ENCODE peak calls at places on chromosomes 6 and 20, in nine cellular contexts. W is transverse colon, A is HCT116, G is Panc1, I is endothelial cell of umbilical vein, D is GM23338, M is HL-60, C is GM12892, T is suprapubic skin. K is an unnamed sample.

GRCh38 chr6:133779916-133780315 is 109.0 kb upstream of the TCF21 start:
- DNase-seq in I (no peak), T (no peak), A (no peak), W (no peak), D (no peak), M (no peak), G (no peak), C (no peak), K (no peak)

GRCh38 chr20:58374906-58375760 is 13.9 kb upstream of the VAPB start:
- DNase-seq in C (no peak), G (no peak), D (peak), I (peak), T (no peak), M (no peak), A (no peak), W (no peak), K (no peak)

GRCh38 chr20:58700121-58700780 is 7.7 kb downstream of the NPEPL1 start:
- DNase-seq in W (peak), M (no peak), T (peak), G (no peak), D (no peak), I (no peak), A (no peak), C (no peak), K (no peak)

GRCh38 chr6:38497546-38497945 is 142.2 kb downstream of the BTBD9 start:
- DNase-seq in T (no peak), D (no peak), M (no peak), A (no peak), W (no peak), G (no peak), I (no peak), C (no peak), K (no peak)

GRCh38 chr6:77015350-77015749 is 447.9 kb downstream of the HTR1B start:
- DNase-seq in C (no peak), A (no peak), I (peak), T (no peak), D (no peak), W (no peak), M (no peak), G (no peak), K (no peak)

GRCh38 chr6:134802426-134803058 is 147.4 kb downstream of the ALDH8A1 start:
- DNase-seq in C (no peak), M (no peak), D (no peak), G (no peak), A (no peak), W (no peak), T (no peak), I (no peak), K (no peak)

GRCh38 chr6:46191961-46192360 is 21.2 kb upstream of the ENPP5 start:
- DNase-seq in D (no peak), C (no peak), W (no peak), T (no peak), I (no peak), M (no peak), G (no peak), A (no peak), K (no peak)

GRCh38 chr6:30556714-30556963 is 350 bp upstream of the GNL1 start:
- DNase-seq in T (peak), A (peak), C (peak), W (peak), D (peak), I (no peak), M (peak), G (peak), K (no peak)

GRCh38 chr6:55869731-55870130 is 5.7 kb downstream of the BMP5 start:
- DNase-seq in M (no peak), I (no peak), G (no peak), D (no peak), W (no peak), C (no peak), A (no peak), T (no peak), K (no peak)

GRCh38 chr20:61297981-61298380 is 45.9 kb downstream of the CDH4 start:
- DNase-seq in D (no peak), W (no peak), G (no peak), C (no peak), A (no peak), I (no peak), T (no peak), M (no peak), K (no peak)

GRCh38 chr20:44083220-44083933 is 103.6 kb downstream of the JPH2 start:
- DNase-seq in A (peak), W (no peak), I (no peak), D (no peak), M (no peak), C (no peak), T (no peak), G (no peak), K (peak)

GRCh38 chr6:151962246-151962846 is 154.9 kb downstream of the ESR1 start:
- DNase-seq in G (no peak), M (no peak), C (no peak), D (no peak), W (no peak), T (no peak), I (no peak), A (no peak), K (no peak)

GRCh38 chr6:144607998-144608736 is 323.0 kb downstream of the UTRN start:
- DNase-seq in W (no peak), C (no peak), A (no peak), T (no peak), D (no peak), I (no peak), G (no peak), M (peak), K (no peak)

GRCh38 chr20:2295886-2296544 is at the start of gene TGM3:
- DNase-seq in C (no peak), I (no peak), W (no peak), T (no peak), M (no peak), G (no peak), D (no peak), A (no peak), K (no peak)

GRCh38 chr20:51594206-51594998 is 51.9 kb upstream of the NFATC2 start:
- DNase-seq in G (no peak), M (no peak), W (no peak), A (no peak), I (no peak), D (no peak), T (no peak), C (no peak), K (no peak)

GRCh38 chr6:89681983-89682564 is 43.5 kb upstream of the LYRM2 start:
- DNase-seq in W (no peak), T (no peak), C (no peak), G (no peak), D (no peak), A (no peak), M (no peak), I (no peak), K (no peak)

GRCh38 chr6:46491201-46491788 is at the start of gene RCAN2:
- DNase-seq in C (peak), D (peak), A (peak), W (peak), I (peak), M (no peak), G (no peak), T (peak), K (no peak)

GRCh38 chr20:53794529-53795115 is 201.0 kb upstream of the ZNF217 start:
- DNase-seq in W (no peak), M (no peak), D (no peak), T (no peak), A (no peak), I (no peak), G (no peak), C (no peak), K (no peak)

GRCh38 chr6:32837651-32838113 is 857 bp downstream of the TAP2 start:
- DNase-seq in I (no peak), G (no peak), W (no peak), A (no peak), D (no peak), T (no peak), C (no peak), M (no peak), K (no peak)

GRCh38 chr6:21885532-21886089 is 292.1 kb downstream of the SOX4 start:
- DNase-seq in W (no peak), A (no peak), I (peak), C (no peak), D (no peak), M (no peak), T (no peak), G (no peak), K (no peak)

GRCh38 chr6:69220293-69220847 is 576.4 kb downstream of the LMBRD1 start:
- DNase-seq in I (no peak), T (no peak), D (peak), W (no peak), M (no peak), C (no peak), A (no peak), G (no peak), K (no peak)

GRCh38 chr6:74357329-74357728 is 661.3 kb downstream of the CD109 start:
- DNase-seq in G (no peak), I (no peak), C (no peak), A (no peak), W (no peak), M (no peak), D (no peak), T (no peak), K (no peak)

GRCh38 chr6:45696738-45697137 is 318.9 kb downstream of the CLIC5 start:
- DNase-seq in I (no peak), T (no peak), D (no peak), M (no peak), A (no peak), G (no peak), W (no peak), C (no peak), K (peak)

GRCh38 chr6:155936551-155936950 is 480.9 kb upstream of the NOX3 start:
- DNase-seq in M (no peak), A (no peak), D (no peak), W (no peak), C (no peak), G (no peak), T (no peak), I (no peak), K (no peak)

GRCh38 chr20:2042400-2042799 is 48.5 kb upstream of the PDYN start:
- DNase-seq in D (no peak), T (no peak), M (no peak), A (no peak), G (no peak), W (no peak), I (no peak), C (no peak), K (no peak)

GRCh38 chr6:17281497-17282481 is 628 bp downstream of the RBM24 start:
- DNase-seq in W (peak), D (peak), T (peak), C (no peak), G (no peak), M (no peak), I (peak), A (no peak), K (no peak)

GRCh38 chr6:6007311-6008113 is 787 bp upstream of the NRN1 start:
- DNase-seq in D (peak), M (peak), I (peak), W (no peak), G (no peak), A (no peak), T (peak), C (no peak), K (no peak)

GRCh38 chr6:54681987-54682386 is 164.6 kb upstream of the FAM83B start:
- DNase-seq in A (peak), D (no peak), M (no peak), C (no peak), I (no peak), G (peak), W (no peak), T (no peak), K (no peak)

GRCh38 chr6:53960311-53960710 is 150.9 kb upstream of the MLIP start:
- DNase-seq in A (no peak), C (no peak), W (no peak), M (no peak), D (no peak), T (no peak), I (no peak), G (no peak), K (no peak)

GRCh38 chr6:133553652-133554051 is 312.5 kb downstream of the EYA4 start:
- DNase-seq in D (peak), I (peak), M (peak), T (no peak), C (no peak), W (peak), A (peak), G (no peak), K (no peak)

GRCh38 chr6:11398451-11399326 is 138.9 kb upstream of the TMEM170B start:
- DNase-seq in W (no peak), A (no peak), T (no peak), C (no peak), G (no peak), D (no peak), M (no peak), I (no peak), K (no peak)

GRCh38 chr6:71012871-71013456 is 56.1 kb upstream of the B3GAT2 start:
- DNase-seq in T (no peak), A (peak), I (peak), D (peak), C (peak), G (peak), W (no peak), M (peak), K (no peak)

GRCh38 chr6:11423667-11424066 is 113.9 kb upstream of the TMEM170B start:
- DNase-seq in G (no peak), D (no peak), C (no peak), A (no peak), I (peak), T (no peak), W (no peak), M (no peak), K (no peak)

GRCh38 chr20:26163890-26164289 is 467.2 kb upstream of the ZNF337 start:
- DNase-seq in A (no peak), C (no peak), T (no peak), I (peak), G (no peak), M (no peak), D (no peak), W (no peak), K (no peak)

DNA sequence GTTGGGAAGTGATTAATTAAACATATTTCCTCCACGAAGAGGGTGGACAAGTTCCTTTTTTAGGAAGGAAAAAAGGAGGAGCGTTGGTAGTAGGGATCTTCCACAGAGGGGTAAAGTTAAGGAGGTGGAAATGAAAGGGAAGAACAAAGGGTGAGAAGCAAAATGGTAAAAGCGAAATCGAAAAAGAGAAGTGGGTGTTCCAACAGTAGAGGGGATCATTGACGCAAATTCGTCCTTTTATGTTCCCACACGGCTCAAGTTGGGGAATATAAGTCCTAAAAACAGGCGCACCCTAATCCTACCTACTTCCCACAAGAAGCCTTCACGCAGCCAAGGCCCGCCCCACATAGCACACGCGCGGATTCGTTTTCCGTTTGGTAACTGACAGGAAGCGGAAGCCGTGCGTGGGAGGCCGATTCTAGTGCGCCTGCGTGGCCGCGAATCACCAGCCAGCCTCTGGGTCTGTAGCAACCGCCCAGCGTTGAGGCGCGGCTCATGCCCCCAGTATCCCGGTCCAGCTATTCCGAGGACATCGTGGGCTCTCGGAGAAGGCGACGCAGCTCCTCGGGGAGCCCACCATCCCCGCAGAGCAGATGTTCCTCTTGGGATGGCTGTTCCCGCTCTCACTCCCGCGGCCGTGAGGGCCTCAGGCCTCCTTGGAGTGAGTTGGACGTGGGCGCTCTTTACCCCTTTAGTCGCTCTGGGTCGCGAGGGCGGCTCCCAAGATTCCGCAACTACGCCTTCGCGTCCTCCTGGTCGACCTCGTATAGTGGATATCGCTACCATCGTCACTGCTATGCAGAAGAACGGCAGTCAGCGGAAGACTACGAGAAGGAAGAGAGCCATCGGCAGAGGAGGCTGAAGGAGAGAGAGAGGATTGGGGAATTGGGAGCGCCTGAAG is at the start of gene NKAPL:
- DNase-seq in M (no peak), I (peak), W (peak), D (peak), C (no peak), T (peak), A (no peak), G (no peak), K (no peak)
- TF ChIP-seq POLR2AphosphoS5 in M (no peak), I (no peak), W (peak), D (peak), C (no peak), T (no peak), A (no peak), G (no peak), K (peak)

GRCh38 chr20:62686869-62687830 is 21.5 kb upstream of the NTSR1 start:
- DNase-seq in A (no peak), M (no peak), T (no peak), W (peak), C (no peak), G (no peak), I (no peak), D (no peak), K (no peak)

GRCh38 chr20:62688083-62688482 is 20.6 kb upstream of the NTSR1 start:
- DNase-seq in T (no peak), D (no peak), A (no peak), G (no peak), M (no peak), C (no peak), I (no peak), W (no peak), K (no peak)

GRCh38 chr20:62683136-62683535 is 25.5 kb upstream of the NTSR1 start:
- DNase-seq in D (no peak), A (no peak), C (no peak), I (no peak), W (no peak), M (no peak), G (no peak), T (no peak), K (no peak)

GRCh38 chr20:62684986-62685385 is 23.6 kb upstream of the NTSR1 start:
- DNase-seq in C (no peak), M (no peak), D (no peak), A (no peak), G (no peak), I (no peak), W (no peak), T (no peak), K (no peak)

GRCh38 chr20:62685781-62686555 is 22.7 kb upstream of the NTSR1 start:
- DNase-seq in D (no peak), I (no peak), W (peak), M (peak), T (no peak), G (no peak), A (no peak), C (no peak), K (no peak)
- TF ChIP-seq POLR2AphosphoS5 in D (no peak), I (no peak), W (no peak), M (peak), T (no peak), G (no peak), A (no peak), C (no peak), K (no peak)

GRCh38 chr6:26199057-26199772 is 112.0 kb downstream of the HFE start:
- DNase-seq in C (no peak), A (peak), W (peak), D (peak), I (peak), M (peak), G (peak), T (peak), K (no peak)

GRCh38 chr6:26198626-26199056 is 111.4 kb downstream of the HFE start:
- DNase-seq in D (no peak), A (peak), M (no peak), T (no peak), W (no peak), C (no peak), I (peak), G (no peak), K (no peak)

GRCh38 chr6:26196846-26197683 is 109.8 kb downstream of the HFE start:
- DNase-seq in A (peak), D (peak), W (peak), M (peak), C (peak), G (peak), T (peak), I (peak), K (no peak)

GRCh38 chr6:26195924-26196845 is 109.0 kb downstream of the HFE start:
- DNase-seq in G (no peak), W (peak), D (no peak), C (no peak), T (peak), A (no peak), M (peak), I (peak), K (no peak)

DNA sequence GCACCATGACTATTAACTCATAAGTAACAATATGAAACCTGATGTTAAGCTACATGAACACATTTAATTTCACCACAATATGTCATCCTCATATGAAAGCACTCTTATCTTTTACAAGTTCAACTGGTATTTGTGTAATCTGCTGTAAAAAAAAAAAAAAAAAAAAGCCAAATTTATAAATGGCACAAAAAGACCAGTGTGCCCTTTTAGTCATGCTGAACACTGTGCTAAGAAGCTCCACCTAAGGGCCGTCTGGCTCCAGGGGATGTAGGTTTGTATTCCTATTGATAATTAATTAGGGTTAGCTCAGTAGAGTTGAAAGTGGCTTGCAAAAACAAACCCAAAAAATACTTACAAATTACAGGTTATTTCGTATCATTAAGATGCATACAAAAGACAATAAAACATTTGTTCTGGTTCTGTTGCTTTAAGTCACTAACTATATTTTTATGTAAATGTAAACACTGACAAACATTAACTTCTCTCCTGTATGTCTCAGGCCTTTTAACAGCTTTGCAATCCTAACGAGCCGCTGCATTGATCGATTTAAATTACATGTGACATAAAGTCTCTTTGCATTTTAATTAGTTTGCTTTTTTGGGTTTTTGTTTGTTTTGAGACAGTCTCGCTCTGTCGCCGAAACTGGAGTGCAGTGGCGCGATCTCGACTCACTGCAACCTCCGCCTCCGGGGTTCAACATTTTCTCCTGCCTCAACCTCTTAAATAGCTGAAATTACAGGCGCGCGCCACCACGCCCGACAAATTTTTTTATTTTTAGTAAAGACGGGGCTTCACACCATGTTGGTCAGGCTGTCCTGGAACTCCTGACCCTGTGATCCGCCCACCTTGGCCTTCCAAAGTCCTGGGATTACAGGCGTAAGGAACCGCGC is 110.8 kb downstream of the HFE start:
- DNase-seq in W (peak), C (no peak), D (peak), T (peak), G (no peak), M (peak), I (peak), A (peak), K (no peak)
- TF ChIP-seq POLR2AphosphoS5 in W (no peak), C (no peak), D (no peak), T (no peak), G (peak), M (peak), I (peak), A (no peak), K (no peak)

GRCh38 chr20:49281059-49281912 is 3.4 kb upstream of the ZNFX1 start:
- DNase-seq in A (no peak), W (no peak), T (no peak), I (peak), M (peak), G (no peak), C (no peak), D (peak), K (no peak)
- TF ChIP-seq POLR2AphosphoS5 in A (peak), W (no peak), T (no peak), I (peak), M (peak), G (no peak), C (peak), D (no peak), K (no peak)

K was measured in vagina.